ENCODE peak calls at places on chromosome 2, in seven cellular contexts. V, W, M, S, P, Q and U are unnamed samples.
A peak's percentile ranks its signal among the peaks of the same experiment; 100 is the strongest.

GRCh38 chr2:132593171-132593570 is 76.8 kb downstream of the LYPD1 start:
- DNase-seq in V (no peak), W (peak; percentile 63), M (no peak), S (no peak), P (no peak), Q (no peak), U (peak; percentile 5)

GRCh38 chr2:122307772-122308171 is 552.3 kb downstream of the TSN start:
- DNase-seq in V (no peak), W (peak; percentile 29), M (no peak), S (no peak), P (peak; percentile 48), Q (no peak), U (no peak)

GRCh38 chr2:181471783-181472182 is 14.6 kb downstream of the ITGA4 start:
- DNase-seq in V (no peak), W (no peak), M (no peak), S (no peak), P (peak; percentile 27), Q (no peak), U (no peak)

GRCh38 chr2:64657416-64657815 is 3.7 kb upstream of the SERTAD2 start:
- DNase-seq in V (no peak), W (no peak), M (no peak), S (no peak), P (no peak), Q (no peak), U (no peak)

GRCh38 chr2:157782057-157782845 is 93.9 kb downstream of the ACVR1 start:
- DNase-seq in V (peak; percentile 38), W (no peak), M (no peak), S (no peak), P (no peak), Q (no peak), U (peak; percentile 29)

GRCh38 chr2:2253139-2254016 is 77.7 kb downstream of the MYT1L start:
- DNase-seq in V (no peak), W (no peak), M (no peak), S (no peak), P (no peak), Q (no peak), U (no peak)

GRCh38 chr2:27306657-27307544 is 1.3 kb downstream of the UCN start:
- DNase-seq in V (peak; percentile 39), W (no peak), M (no peak), S (no peak), P (no peak), Q (no peak), U (no peak)

GRCh38 chr2:144711084-144711483 is 191.2 kb upstream of the ZEB2 start:
- DNase-seq in V (no peak), W (no peak), M (no peak), S (no peak), P (no peak), Q (no peak), U (no peak)

GRCh38 chr2:112883669-112884068 is 27.3 kb upstream of the IL37 start:
- DNase-seq in V (no peak), W (no peak), M (no peak), S (no peak), P (no peak), Q (no peak), U (no peak)

GRCh38 chr2:217489145-217489960 is 513.4 kb downstream of the TNS1 start:
- DNase-seq in V (peak; percentile 70), W (no peak), M (no peak), S (peak; percentile 29), P (peak; percentile 58), Q (no peak), U (no peak)

GRCh38 chr2:141906673-141907072 is 224.1 kb downstream of the LRP1B start:
- DNase-seq in V (no peak), W (no peak), M (no peak), S (no peak), P (no peak), Q (no peak), U (no peak)

GRCh38 chr2:86372133-86372532 is 34.7 kb upstream of the REEP1 start:
- DNase-seq in V (no peak), W (no peak), M (no peak), S (no peak), P (no peak), Q (no peak), U (no peak)

GRCh38 chr2:71801969-71802368 is 345.7 kb downstream of the CYP26B1 start:
- DNase-seq in V (peak; percentile 79), W (peak; percentile 19), M (no peak), S (peak; percentile 7), P (no peak), Q (peak; percentile 50), U (peak; percentile 82)

GRCh38 chr2:103512442-103512841 is 750.6 kb downstream of the TMEM182 start:
- DNase-seq in V (no peak), W (no peak), M (no peak), S (no peak), P (no peak), Q (no peak), U (no peak)

GRCh38 chr2:239255643-239256042 is 145.2 kb downstream of the HDAC4 start:
- DNase-seq in V (no peak), W (no peak), M (no peak), S (no peak), P (no peak), Q (no peak), U (no peak)

GRCh38 chr2:236998250-236998649 is 87.4 kb upstream of the COPS8 start:
- DNase-seq in V (peak; percentile 33), W (no peak), M (no peak), S (no peak), P (no peak), Q (no peak), U (peak; percentile 62)

GRCh38 chr2:121791253-121791652 is 35.8 kb downstream of the TSN start:
- DNase-seq in V (no peak), W (no peak), M (no peak), S (no peak), P (no peak), Q (no peak), U (no peak)

GRCh38 chr2:236687296-236687955 is 117.8 kb downstream of the ACKR3 start:
- DNase-seq in V (peak; percentile 12), W (no peak), M (no peak), S (no peak), P (no peak), Q (no peak), U (no peak)

GRCh38 chr2:28592481-28592880 is 96.6 kb downstream of the PLB1 start:
- DNase-seq in V (no peak), W (no peak), M (no peak), S (no peak), P (no peak), Q (no peak), U (no peak)

GRCh38 chr2:236785611-236786057 is 216.0 kb downstream of the ACKR3 start:
- DNase-seq in V (peak; percentile 51), W (no peak), M (no peak), S (no peak), P (no peak), Q (no peak), U (peak; percentile 92)

GRCh38 chr2:222939208-222939846 is 78.5 kb downstream of the ACSL3 start:
- DNase-seq in V (peak; percentile 67), W (peak; percentile 70), M (no peak), S (peak; percentile 61), P (peak; percentile 48), Q (no peak), U (peak; percentile 75)

GRCh38 chr2:192146069-192147006 is 48.4 kb downstream of the TMEFF2 start:
- DNase-seq in V (peak; percentile 88), W (peak; percentile 54), M (no peak), S (no peak), P (no peak), Q (no peak), U (peak; percentile 68)

GRCh38 chr2:151032741-151033152 is 228.9 kb downstream of the RBM43 start:
- DNase-seq in V (peak; percentile 93), W (no peak), M (no peak), S (no peak), P (peak; percentile 25), Q (no peak), U (peak; percentile 96)

GRCh38 chr2:39851691-39852110 is 72.6 kb upstream of the THUMPD2 start:
- DNase-seq in V (peak; percentile 42), W (no peak), M (no peak), S (no peak), P (peak; percentile 17), Q (no peak), U (peak; percentile 10)

GRCh38 chr2:6824962-6825361 is 40.7 kb downstream of the CMPK2 start:
- DNase-seq in V (peak; percentile 61), W (no peak), M (no peak), S (no peak), P (no peak), Q (no peak), U (peak; percentile 61)

GRCh38 chr2:109290887-109291675 is 162.1 kb downstream of the SH3RF3 start:
- DNase-seq in V (peak; percentile 33), W (no peak), M (no peak), S (no peak), P (no peak), Q (peak; percentile 21), U (peak; percentile 15)

GRCh38 chr2:200302940-200303727 is 3.4 kb upstream of the SPATS2L start:
- DNase-seq in V (peak; percentile 80), W (peak; percentile 96), M (no peak), S (peak; percentile 25), P (peak; percentile 17), Q (peak; percentile 49), U (peak; percentile 45)

GRCh38 chr2:134463726-134464076 is 209.8 kb downstream of the MGAT5 start:
- DNase-seq in V (no peak), W (no peak), M (no peak), S (no peak), P (no peak), Q (no peak), U (no peak)

GRCh38 chr2:64202206-64202864 is 58.1 kb upstream of the PELI1 start:
- DNase-seq in V (peak; percentile 28), W (no peak), M (no peak), S (peak; percentile 61), P (peak; percentile 53), Q (no peak), U (peak; percentile 7)

GRCh38 chr2:238999290-238999741 is 151.4 kb downstream of the TWIST2 start:
- DNase-seq in V (no peak), W (no peak), M (no peak), S (no peak), P (no peak), Q (no peak), U (no peak)

GRCh38 chr2:12400543-12400942 is 316.2 kb upstream of the TRIB2 start:
- DNase-seq in V (no peak), W (no peak), M (no peak), S (no peak), P (no peak), Q (no peak), U (no peak)

GRCh38 chr2:178882666-178883440 is 75.6 kb upstream of the TTN start:
- DNase-seq in V (peak; percentile 82), W (no peak), M (no peak), S (no peak), P (no peak), Q (peak; percentile 26), U (peak; percentile 97)

GRCh38 chr2:217990791-217991465 is 11.9 kb downstream of the TNS1 start:
- DNase-seq in V (no peak), W (no peak), M (no peak), S (no peak), P (no peak), Q (no peak), U (no peak)

GRCh38 chr2:43542285-43542933 is 53.4 kb downstream of the THADA start:
- DNase-seq in V (peak; percentile 77), W (peak; percentile 34), M (no peak), S (peak; percentile 44), P (peak; percentile 62), Q (no peak), U (peak; percentile 81)

GRCh38 chr2:238822955-238823354 is 24.9 kb upstream of the TWIST2 start:
- DNase-seq in V (no peak), W (no peak), M (no peak), S (no peak), P (no peak), Q (no peak), U (no peak)

GRCh38 chr2:54624611-54625071 is 98.8 kb upstream of the EML6 start:
- DNase-seq in V (no peak), W (no peak), M (no peak), S (no peak), P (no peak), Q (no peak), U (peak; percentile 56)

GRCh38 chr2:47067788-47068407 is 87.2 kb downstream of the STPG4 start:
- DNase-seq in V (no peak), W (no peak), M (no peak), S (no peak), P (no peak), Q (no peak), U (no peak)

GRCh38 chr2:127047054-127047453 is 59.9 kb downstream of the BIN1 start:
- DNase-seq in V (no peak), W (no peak), M (no peak), S (no peak), P (no peak), Q (no peak), U (no peak)